ENCODE peak calls at places on chromosomes 12 and 14, in six cellular contexts. D, G, X, U, S and H are unnamed samples.

GRCh38 chr14:106442857-106443256 is 916.5 kb downstream of the TMEM121 start:
- DNase-seq in G (no peak), U (no peak), S (no peak), X (no peak), D (peak), H (no peak)

GRCh38 chr14:55867726-55868125 is 250.5 kb upstream of the PELI2 start:
- DNase-seq in U (no peak), G (no peak), D (no peak), S (no peak), X (peak), H (no peak)

GRCh38 chr14:68088463-68088862 is 268.9 kb downstream of the RAD51B start:
- DNase-seq in D (no peak), S (no peak), U (no peak), X (peak), G (no peak), H (peak)

GRCh38 chr14:79502751-79503148 is 708.6 kb downstream of the DIO2 start:
- DNase-seq in U (no peak), G (no peak), D (no peak), X (peak), S (no peak), H (no peak)

GRCh38 chr12:89544730-89545184 is 18.9 kb upstream of the POC1B start:
- DNase-seq in S (peak), D (no peak), G (no peak), X (peak), U (no peak), H (peak)

GRCh38 chr14:24274101-24274543 is 2.7 kb upstream of the RABGGTA start:
- DNase-seq in G (no peak), X (peak), D (no peak), S (no peak), U (no peak), H (no peak)

GRCh38 chr14:105172476-105172875 is 3.9 kb upstream of the JAG2 start:
- DNase-seq in U (no peak), S (no peak), X (no peak), G (no peak), D (no peak), H (no peak)

GRCh38 chr12:7788316-7788689 is 899 bp upstream of the NANOG start:
- DNase-seq in U (no peak), D (no peak), X (no peak), S (no peak), G (no peak), H (no peak)

GRCh38 chr12:115988193-115988592 is 289.3 kb downstream of the MED13L start:
- DNase-seq in X (no peak), D (no peak), U (no peak), G (no peak), S (no peak), H (no peak)

GRCh38 chr12:69783365-69783764 is 41.7 kb upstream of the MYRFL start:
- DNase-seq in X (no peak), G (no peak), S (no peak), D (no peak), U (no peak), H (no peak)

GRCh38 chr12:53235164-53235563 is 3.2 kb upstream of the RARG start:
- DNase-seq in S (no peak), G (no peak), X (no peak), D (no peak), U (no peak), H (no peak)